ENCODE peak calls at places on chromosomes 1 and 21, in six cellular contexts. S is neural progenitor cell, K is RWPE1, B is colonic mucosa, P is lung, R is psoas muscle. I is an unnamed sample.

GRCh38 chr1:25997759-25998074 is at the start of gene PAFAH2:
- DNase-seq in K (no peak), B (no peak), R (peak), S (no peak), P (peak), I (no peak)

GRCh38 chr1:110214454-110215404 is 4.6 kb downstream of the KCNC4 start:
- DNase-seq in B (no peak), P (no peak), K (no peak), S (no peak), R (no peak), I (no peak)

GRCh38 chr1:163442940-163443339 is 121.2 kb downstream of the NUF2 start:
- DNase-seq in R (no peak), B (no peak), S (no peak), P (no peak), K (no peak), I (no peak)

GRCh38 chr1:150995896-150996295 is 10.8 kb downstream of the MINDY1 start:
- DNase-seq in P (no peak), R (peak), K (no peak), S (peak), B (no peak), I (no peak)

GRCh38 chr1:203173566-203173965 is 2.1 kb downstream of the MYBPH start:
- DNase-seq in B (no peak), P (no peak), K (no peak), S (no peak), R (peak), I (no peak)

GRCh38 chr1:228748431-228748830 is 13.2 kb downstream of the RHOU start:
- DNase-seq in S (no peak), K (no peak), P (no peak), R (no peak), B (no peak), I (no peak)

GRCh38 chr1:5513891-5514515 is 478.2 kb downstream of the NPHP4 start:
- DNase-seq in R (no peak), S (no peak), K (no peak), P (peak), B (peak), I (no peak)

GRCh38 chr1:77888429-77889239 is at the start of gene NEXN:
- DNase-seq in R (peak), B (peak), P (peak), S (peak), K (peak), I (peak)

GRCh38 chr1:65264197-65264929 is 45.0 kb upstream of the DNAJC6 start:
- DNase-seq in P (no peak), R (no peak), B (peak), S (peak), K (no peak), I (no peak)

GRCh38 chr21:29641635-29642550 is 297.9 kb downstream of the GRIK1 start:
- DNase-seq in S (no peak), B (no peak), P (no peak), K (no peak), R (no peak), I (no peak)

GRCh38 chr1:209746469-209747269 is 9.2 kb upstream of the TRAF3IP3 start:
- DNase-seq in P (no peak), B (no peak), S (no peak), K (no peak), R (no peak), I (no peak)

GRCh38 chr1:235127203-235127602 is 1.4 kb downstream of the TOMM20 start:
- DNase-seq in K (no peak), S (no peak), B (no peak), P (no peak), R (no peak), I (no peak)

GRCh38 chr1:204286841-204287387 is 72.8 kb downstream of the PLEKHA6 start:
- DNase-seq in R (no peak), B (peak), K (no peak), P (peak), S (no peak), I (no peak)

GRCh38 chr1:15836772-15837669 is 10.5 kb upstream of the SPEN start:
- DNase-seq in P (peak), B (peak), R (peak), K (no peak), S (peak), I (no peak)

GRCh38 chr1:214445846-214446614 is 105.4 kb downstream of the PTPN14 start:
- DNase-seq in B (no peak), S (no peak), P (no peak), K (peak), R (no peak), I (no peak)

GRCh38 chr1:2856821-2857290 is 55.4 kb upstream of the TTC34 start:
- DNase-seq in K (no peak), R (peak), P (no peak), B (no peak), S (no peak), I (no peak)

GRCh38 chr1:174815036-174815435 is 184.7 kb upstream of the CACYBP start:
- DNase-seq in S (no peak), P (no peak), R (no peak), K (peak), B (no peak), I (no peak)

GRCh38 chr1:116375165-116375883 is 2.3 kb downstream of the ATP1A1 start:
- DNase-seq in S (no peak), P (no peak), B (peak), R (no peak), K (no peak), I (no peak)

GRCh38 chr21:44618504-44618903 is 6.6 kb downstream of the KRTAP10-8 start:
- DNase-seq in R (peak), B (peak), S (no peak), K (no peak), P (no peak), I (peak)

GRCh38 chr1:226373376-226373775 is 34.5 kb downstream of the PARP1 start:
- DNase-seq in R (no peak), P (no peak), B (no peak), S (no peak), K (no peak), I (no peak)

GRCh38 chr21:31576428-31576827 is 83.1 kb upstream of the SOD1 start:
- DNase-seq in R (no peak), K (peak), P (no peak), B (no peak), S (no peak), I (no peak)

GRCh38 chr1:74505889-74506288 is 6.5 kb downstream of the LRRC53 start:
- DNase-seq in P (no peak), K (no peak), R (no peak), B (no peak), S (no peak), I (no peak)

GRCh38 chr1:161313554-161314200 is 504 bp upstream of the SDHC start:
- DNase-seq in P (no peak), K (no peak), R (no peak), B (no peak), S (no peak), I (no peak)

GRCh38 chr1:200211157-200211556 is 183.6 kb downstream of the NR5A2 start:
- DNase-seq in B (no peak), R (no peak), K (peak), P (no peak), S (no peak), I (no peak)

GRCh38 chr1:45355683-45356082 is 15.4 kb upstream of the MUTYH start:
- DNase-seq in K (no peak), B (no peak), P (no peak), S (no peak), R (no peak), I (no peak)

GRCh38 chr1:216562383-216562782 is 139.1 kb upstream of the USH2A start:
- DNase-seq in B (no peak), S (peak), P (no peak), R (no peak), K (no peak), I (no peak)

GRCh38 chr1:177119311-177119710 is 45.2 kb downstream of the ASTN1 start:
- DNase-seq in P (no peak), B (no peak), R (no peak), K (no peak), S (peak), I (no peak)

DNA sequence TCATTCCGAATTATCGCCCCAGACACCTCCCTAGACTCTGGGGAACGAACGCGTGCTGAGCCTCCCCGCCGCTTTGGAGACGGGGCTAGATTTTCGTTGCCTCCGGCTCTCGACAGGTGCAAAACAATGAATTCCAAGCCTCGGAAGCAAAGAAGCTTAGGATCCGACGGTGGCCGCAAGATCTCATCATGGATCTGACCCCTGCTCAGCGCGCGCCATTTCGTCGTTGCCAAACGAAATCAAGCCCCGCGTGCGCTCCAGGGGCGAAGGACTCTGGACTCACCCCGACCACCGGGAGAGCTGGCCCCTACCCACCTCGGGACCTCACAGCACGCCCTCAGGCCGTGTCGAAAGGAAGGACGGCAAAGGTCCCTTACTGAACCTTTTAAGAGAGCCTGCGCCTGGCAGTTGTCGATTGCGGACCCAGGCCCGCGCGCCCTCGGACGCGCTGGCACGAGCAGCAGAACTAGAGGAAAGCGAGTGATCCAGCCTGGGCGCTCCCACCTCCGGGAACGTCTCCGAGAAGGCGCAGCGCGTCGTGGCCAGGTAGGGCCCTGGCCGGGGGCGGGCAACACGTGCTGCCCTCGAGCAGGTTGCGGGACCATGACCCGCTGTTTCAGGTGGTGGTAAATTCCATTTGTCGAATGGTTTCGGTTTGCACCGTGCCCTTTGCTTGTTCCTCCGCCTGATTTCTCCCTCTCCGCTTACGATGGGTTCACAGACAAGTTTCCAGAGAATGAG is 1.6 kb upstream of the RUNX3 start:
- DNase-seq in B (no peak), S (peak), P (no peak), R (no peak), K (no peak), I (no peak)
- TF ChIP-seq CTCF in B (no peak), S (no peak), P (no peak), R (no peak), K (no peak), I (no peak)

DNA sequence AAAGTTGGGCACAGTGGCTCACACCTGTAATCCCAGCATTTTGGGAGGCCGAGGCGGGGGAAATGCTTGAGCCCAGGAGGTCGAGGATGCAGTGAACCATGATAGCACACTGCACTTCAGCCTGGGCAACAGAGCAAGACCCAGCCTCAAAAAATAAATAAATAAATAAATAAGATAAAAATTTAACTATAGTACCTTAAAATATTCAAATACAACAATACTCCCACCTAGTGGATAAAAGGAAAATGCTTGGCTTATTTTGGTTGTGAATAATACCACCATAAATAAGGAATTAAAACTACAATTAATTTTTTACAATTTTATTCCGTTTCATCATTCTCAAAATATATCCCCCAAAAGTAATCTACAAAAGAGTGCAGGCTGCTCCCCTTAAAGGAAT is 8.1 kb downstream of the PSMG1 start:
- DNase-seq in S (no peak), R (no peak), P (no peak), B (no peak), K (no peak), I (no peak)
- TF ChIP-seq CTCF in S (peak), R (peak), P (no peak), B (peak), K (no peak), I (peak)

GRCh38 chr1:232841823-232842565 is 36.8 kb downstream of the MAP10 start:
- DNase-seq in P (no peak), B (no peak), S (no peak), R (no peak), K (no peak), I (no peak)
- TF ChIP-seq CTCF in P (no peak), B (no peak), S (no peak), R (no peak), K (no peak), I (no peak)

GRCh38 chr1:47459263-47459788 is 21.5 kb downstream of the FOXD2 start:
- DNase-seq in B (no peak), S (no peak), P (no peak), K (no peak), R (no peak), I (no peak)
- TF ChIP-seq CTCF in B (no peak), S (no peak), P (no peak), K (no peak), R (no peak), I (no peak)

GRCh38 chr1:117895482-117896114 is 33.8 kb downstream of the GDAP2 start:
- DNase-seq in P (peak), K (peak), S (peak), B (peak), R (no peak), I (no peak)
- TF ChIP-seq CTCF in P (peak), K (peak), S (peak), B (peak), R (peak), I (peak)

GRCh38 chr1:21898326-21899155 is 38.6 kb downstream of the HSPG2 start:
- DNase-seq in R (peak), S (no peak), P (no peak), K (no peak), B (no peak), I (no peak)
- TF ChIP-seq CTCF in R (no peak), S (no peak), P (no peak), K (no peak), B (no peak), I (no peak)

GRCh38 chr1:152912471-152912870 is 4.1 kb downstream of the IVL start:
- DNase-seq in B (no peak), P (no peak), S (no peak), R (no peak), K (no peak), I (no peak)

GRCh38 chr1:152912900-152913299 is 4.6 kb downstream of the IVL start:
- DNase-seq in B (no peak), R (no peak), S (no peak), P (no peak), K (no peak), I (no peak)

DNA sequence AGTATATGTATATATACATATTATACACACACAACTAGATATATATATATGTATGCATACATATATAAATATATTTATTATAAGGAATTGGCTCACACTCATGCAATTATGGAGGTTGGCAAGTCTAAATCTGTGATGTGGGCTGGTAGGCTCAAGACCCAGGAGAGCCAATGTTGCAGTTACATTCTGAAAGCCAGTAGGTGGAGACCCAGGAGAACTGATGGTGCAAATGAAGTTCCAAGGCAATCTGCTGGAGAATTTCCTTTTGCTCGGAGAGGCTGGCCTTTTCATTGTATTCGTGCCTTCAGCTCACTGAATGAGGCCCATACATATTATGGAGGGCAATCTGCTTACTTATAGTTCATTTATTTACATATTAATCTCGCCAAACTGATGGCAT is 9.4 kb downstream of the IVL start:
- DNase-seq in K (no peak), P (no peak), S (no peak), R (no peak), B (no peak), I (no peak)
- TF ChIP-seq CTCF in K (peak), P (no peak), S (no peak), R (no peak), B (no peak), I (no peak)